ENCODE peak calls at places on chromosomes 2 and 18, in five cellular contexts. S is activated T-helper 1 cell treated with Interleukin-2 at 50 U/mL for 16 hours, Q is K562, Z is iPS-NIHi11, C is stromal cell of bone marrow. W is an unnamed sample.

GRCh38 chr2:12106440-12107080 is 360.1 kb downstream of the LPIN1 start:
- DNase-seq in Z (no peak), S (no peak), Q (peak; percentile 65), C (peak; percentile 95), W (peak; percentile 98)

GRCh38 chr2:203918264-203918663 is 18.3 kb upstream of the ICOS start:
- DNase-seq in Z (peak; percentile 18), S (no peak), C (no peak), Q (no peak), W (no peak)

GRCh38 chr2:232365621-232366321 is 12.8 kb upstream of the ALPP start:
- DNase-seq in Z (peak; percentile 75), Q (peak; percentile 21), C (no peak), S (no peak), W (peak; percentile 42)

GRCh38 chr2:14569294-14569693 is 63.2 kb upstream of the LRATD1 start:
- DNase-seq in C (no peak), Q (no peak), S (no peak), Z (no peak), W (no peak)

GRCh38 chr18:29154196-29154757 is 977.3 kb upstream of the CDH2 start:
- DNase-seq in Q (no peak), S (no peak), Z (no peak), C (no peak), W (peak; percentile 73)

GRCh38 chr2:182360012-182360662 is 66.7 kb downstream of the PDE1A start:
- DNase-seq in Z (no peak), Q (no peak), S (no peak), C (peak; percentile 50), W (peak; percentile 62)

GRCh38 chr2:237876951-237877491 is 17.6 kb downstream of the RAMP1 start:
- DNase-seq in Q (no peak), C (no peak), S (no peak), Z (peak; percentile 8), W (no peak)

GRCh38 chr2:74764429-74765272 is 69.3 kb upstream of the HK2 start:
- DNase-seq in S (no peak), Q (no peak), C (no peak), Z (no peak), W (no peak)

GRCh38 chr2:167127135-167127534 is 238.9 kb downstream of the XIRP2 start:
- DNase-seq in Z (no peak), S (no peak), C (no peak), Q (no peak), W (peak; percentile 8)

GRCh38 chr2:31012384-31012783 is 125.9 kb downstream of the GALNT14 start:
- DNase-seq in C (no peak), Z (no peak), Q (no peak), S (no peak), W (no peak)

GRCh38 chr2:29627366-29627765 is 294.0 kb downstream of the ALK start:
- DNase-seq in Z (no peak), C (no peak), S (no peak), Q (no peak), W (peak; percentile 87)

GRCh38 chr18:11323359-11323819 is 174.0 kb upstream of the PIEZO2 start:
- DNase-seq in S (no peak), C (no peak), Z (peak; percentile 9), Q (no peak), W (peak; percentile 78)

GRCh38 chr2:54461251-54461650 is 5.1 kb downstream of the SPTBN1 start:
- DNase-seq in Q (no peak), C (peak; percentile 69), S (no peak), Z (no peak), W (no peak)

GRCh38 chr2:71646028-71646427 is 192.7 kb downstream of the DYSF start:
- DNase-seq in Q (no peak), Z (no peak), C (peak; percentile 35), S (no peak), W (peak; percentile 82)

GRCh38 chr2:20589975-20590703 is 60.8 kb downstream of the HS1BP3 start:
- DNase-seq in Z (no peak), S (no peak), Q (no peak), C (no peak), W (peak; percentile 43)